ENCODE peak calls at places on chromosomes 3 and 15, in ten cellular contexts. H, R, I, O, M, F, J, K, G and P are unnamed samples.

GRCh38 chr3:45407634-45408033 is 19.3 kb downstream of the LARS2 start:
- DNase-seq in H (no peak), R (no peak), I (no peak), O (no peak), M (no peak), F (no peak), J (no peak), K (no peak), G (no peak), P (no peak)

GRCh38 chr3:15796771-15797599 is 794 bp downstream of the ANKRD28 start:
- DNase-seq in H (no peak), R (no peak), I (no peak), O (no peak), M (no peak), F (no peak), J (no peak), K (no peak), G (peak), P (no peak)

GRCh38 chr3:42772670-42773408 is at the start of gene CCDC13:
- DNase-seq in H (peak), R (peak), I (peak), O (peak), M (peak), F (peak), J (peak), K (peak), G (peak), P (peak)

GRCh38 chr3:159499031-159499793 is 489.4 kb upstream of the IL12A start:
- DNase-seq in H (peak), R (no peak), I (no peak), O (no peak), M (no peak), F (no peak), J (no peak), K (no peak), G (peak), P (no peak)

GRCh38 chr3:127031046-127031810 is 48.3 kb downstream of the PLXNA1 start:
- DNase-seq in H (no peak), R (no peak), I (no peak), O (no peak), M (no peak), F (no peak), J (no peak), K (no peak), G (no peak), P (no peak)

GRCh38 chr3:195803309-195803908 is 8.3 kb downstream of the MUC4 start:
- DNase-seq in H (no peak), R (no peak), I (no peak), O (no peak), M (no peak), F (no peak), J (no peak), K (peak), G (no peak), P (no peak)

GRCh38 chr15:64430000-64430735 is 30.2 kb upstream of the ZNF609 start:
- DNase-seq in H (no peak), R (no peak), I (no peak), O (peak), M (no peak), F (peak), J (no peak), K (peak), G (peak), P (peak)

GRCh38 chr3:126127904-126128303 is 44.0 kb upstream of the SLC41A3 start:
- DNase-seq in H (no peak), R (no peak), I (peak), O (no peak), M (no peak), F (no peak), J (no peak), K (no peak), G (no peak), P (no peak)